ENCODE peak calls at places on chromosomes 12 and 14, in nine cellular contexts. X is progenitor cell of endocrine pancreas, Y is tibial artery, L is iris pigment epithelial cell, D is GM04504, K is coronary artery, R is glutamatergic neuron, B is Calu3, E is GF-D8. J is an unnamed sample.
A peak's percentile ranks its signal among the peaks of the same experiment; 100 is the strongest.

GRCh38 chr12:57735952-57736742 is 2.4 kb downstream of the AGAP2 start:
- DNase-seq in X (no peak), D (no peak), K (no peak), R (peak; percentile 81), E (no peak), B (peak; percentile 48), Y (no peak), L (peak; percentile 31), J (peak; percentile 62)

GRCh38 chr12:8698830-8699330 is 1.1 kb downstream of the RIMKLB start:
- DNase-seq in X (no peak), Y (no peak), R (no peak), B (no peak), D (no peak), K (no peak), L (peak; percentile 43), E (no peak), J (peak; percentile 73)

GRCh38 chr14:104424406-104425072 is 155.0 kb upstream of the C14orf180 start:
- DNase-seq in D (no peak), R (no peak), E (no peak), K (peak; percentile 52), L (no peak), Y (no peak), B (no peak), X (no peak), J (no peak)

GRCh38 chr14:35480119-35480769 is 53.7 kb upstream of the INSM2 start:
- DNase-seq in B (no peak), X (no peak), R (no peak), L (peak; percentile 32), E (no peak), D (no peak), Y (no peak), K (no peak), J (no peak)

GRCh38 chr14:34775922-34776321 is 61.5 kb upstream of the CFL2 start:
- DNase-seq in L (no peak), K (no peak), E (no peak), B (no peak), X (no peak), D (no peak), R (no peak), Y (no peak), J (no peak)

GRCh38 chr12:52992699-52993557 is 13.3 kb upstream of the EIF4B start:
- DNase-seq in D (no peak), X (no peak), L (peak; percentile 82), B (peak; percentile 66), Y (no peak), R (no peak), K (no peak), E (no peak), J (no peak)

GRCh38 chr12:2959508-2960431 is 573 bp downstream of the TEAD4 start:
- DNase-seq in X (peak; percentile 47), E (no peak), K (peak; percentile 79), B (peak; percentile 63), Y (peak; percentile 59), D (peak; percentile 43), R (peak; percentile 59), L (peak; percentile 65), J (peak; percentile 85)

GRCh38 chr12:104498211-104498801 is 41.6 kb downstream of the CHST11 start:
- DNase-seq in X (no peak), D (no peak), L (peak; percentile 88), K (no peak), Y (no peak), E (peak; percentile 90), R (no peak), B (no peak), J (no peak)

GRCh38 chr14:81129242-81129641 is 91.5 kb downstream of the GTF2A1 start:
- DNase-seq in Y (no peak), E (no peak), L (no peak), D (no peak), K (no peak), X (no peak), R (no peak), B (no peak), J (no peak)

GRCh38 chr14:103385994-103386491 is 828 bp downstream of the MARK3 start:
- DNase-seq in Y (no peak), X (peak; percentile 25), R (peak; percentile 58), B (peak; percentile 20), E (no peak), L (peak; percentile 55), D (no peak), K (no peak), J (peak; percentile 78)

GRCh38 chr12:11782914-11783420 is 133.5 kb downstream of the ETV6 start:
- DNase-seq in D (no peak), X (no peak), R (no peak), K (no peak), Y (no peak), L (no peak), E (no peak), B (no peak), J (no peak)

J was measured in adipocyte.